ENCODE peak calls at places on chromosomes 2 and 18, in five cellular contexts. A is nephron progenitor cell, S is fibroblast of mammary gland, U is brain microvascular endothelial cell, R is GM06990. F is an unnamed sample.
A peak's percentile ranks its signal among the peaks of the same experiment; 100 is the strongest.

GRCh38 chr2:178271629-178272333 is 77.5 kb downstream of the OSBPL6 start:
- DNase-seq in A (no peak), S (peak; percentile 87), U (no peak), R (no peak), F (no peak)

GRCh38 chr2:77977486-77978063 is 455.4 kb upstream of the LRRTM4 start:
- DNase-seq in A (no peak), S (no peak), U (no peak), R (no peak), F (no peak)

GRCh38 chr2:95372845-95373244 is 29.7 kb upstream of the FAHD2A start:
- DNase-seq in A (no peak), S (no peak), U (no peak), R (no peak), F (no peak)

GRCh38 chr18:25248755-25249154 is 103.2 kb downstream of the ZNF521 start:
- DNase-seq in A (no peak), S (peak; percentile 30), U (no peak), R (no peak), F (no peak)

GRCh38 chr2:24404582-24404981 is 44.2 kb upstream of the ITSN2 start:
- DNase-seq in A (no peak), S (peak; percentile 62), U (no peak), R (no peak), F (no peak)

GRCh38 chr2:47167149-47167548 is 12.0 kb upstream of the STPG4 start:
- DNase-seq in A (no peak), S (no peak), U (no peak), R (no peak), F (no peak)

GRCh38 chr2:10885479-10885863 is 26.3 kb upstream of the KCNF1 start:
- DNase-seq in A (no peak), S (no peak), U (no peak), R (no peak), F (no peak)

GRCh38 chr2:18455256-18455862 is 105.1 kb downstream of the RDH14 start:
- DNase-seq in A (peak; percentile 10), S (peak; percentile 93), U (peak; percentile 47), R (no peak), F (no peak)

GRCh38 chr2:10444463-10444862 is 3.7 kb downstream of the ODC1 start:
- DNase-seq in A (no peak), S (no peak), U (no peak), R (no peak), F (no peak)

GRCh38 chr2:155310589-155310988 is 612.1 kb downstream of the KCNJ3 start:
- DNase-seq in A (no peak), S (peak; percentile 40), U (no peak), R (no peak), F (peak; percentile 10)

GRCh38 chr2:39124770-39125075 is 3.9 kb upstream of the SOS1 start:
- DNase-seq in A (peak; percentile 40), S (no peak), U (no peak), R (no peak), F (no peak)

GRCh38 chr2:18423636-18424035 is 136.8 kb downstream of the RDH14 start:
- DNase-seq in A (no peak), S (no peak), U (no peak), R (no peak), F (no peak)

GRCh38 chr2:5690718-5691658 is 1.2 kb upstream of the SOX11 start:
- DNase-seq in A (peak; percentile 83), S (no peak), U (peak; percentile 56), R (no peak), F (no peak)

GRCh38 chr18:45626330-45627203 is 11.3 kb downstream of the SLC14A2 start:
- DNase-seq in A (peak; percentile 60), S (peak; percentile 31), U (peak; percentile 29), R (no peak), F (no peak)

GRCh38 chr2:102336502-102336945 is 19.1 kb upstream of the IL18R1 start:
- DNase-seq in A (no peak), S (peak; percentile 63), U (no peak), R (no peak), F (no peak)

GRCh38 chr2:30216157-30216556 is 15.2 kb upstream of the LBH start:
- DNase-seq in A (no peak), S (peak; percentile 88), U (no peak), R (no peak), F (no peak)

GRCh38 chr2:8994386-8994785 is 9.1 kb downstream of the MBOAT2 start:
- DNase-seq in A (no peak), S (no peak), U (no peak), R (no peak), F (no peak)

GRCh38 chr2:85071096-85071495 is 62.1 kb upstream of the TCF7L1 start:
- DNase-seq in A (no peak), S (peak; percentile 53), U (no peak), R (no peak), F (no peak)

GRCh38 chr2:234606906-234607305 is 110.0 kb upstream of the ARL4C start:
- DNase-seq in A (peak; percentile 25), S (no peak), U (no peak), R (no peak), F (no peak)

GRCh38 chr2:9991829-9992273 is 40.4 kb downstream of the GRHL1 start:
- DNase-seq in A (no peak), S (no peak), U (no peak), R (no peak), F (no peak)

GRCh38 chr2:55357164-55357563 is 62.5 kb downstream of the CCDC88A start:
- DNase-seq in A (no peak), S (no peak), U (no peak), R (no peak), F (no peak)

GRCh38 chr18:77131100-77131651 is 1.4 kb downstream of the MBP start:
- DNase-seq in A (no peak), S (peak; percentile 43), U (peak; percentile 45), R (peak; percentile 60), F (peak; percentile 57)

GRCh38 chr18:48842259-48843061 is 108.3 kb downstream of the SMAD7 start:
- DNase-seq in A (peak; percentile 54), S (no peak), U (peak; percentile 66), R (no peak), F (peak; percentile 55)

DNA sequence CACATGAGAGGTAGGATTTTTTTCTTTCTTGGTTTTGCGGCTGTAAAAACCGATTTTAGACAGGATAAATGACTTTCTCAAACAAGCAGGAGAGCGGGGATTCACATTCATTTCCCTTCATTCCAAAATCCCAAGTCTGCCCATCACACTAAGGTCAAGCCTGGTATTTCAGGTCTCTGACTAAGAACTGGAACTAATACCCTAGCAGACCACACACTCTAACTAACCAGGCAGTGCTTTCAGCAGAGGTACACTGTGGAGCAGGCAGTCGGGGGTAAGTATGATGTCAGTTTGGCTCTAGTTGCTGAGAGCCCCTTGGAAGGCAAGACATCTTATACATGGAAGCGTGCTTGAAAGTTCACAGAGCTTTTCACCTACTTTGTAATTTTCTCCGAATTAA is 128.1 kb upstream of the LHCGR start:
- DNase-seq in A (no peak), S (no peak), U (no peak), R (no peak), F (no peak)
- TF ChIP-seq CTCF in A (no peak), S (no peak), U (no peak), R (no peak), F (no peak)

GRCh38 chr2:64641585-64641984 is 12.1 kb downstream of the SERTAD2 start:
- DNase-seq in A (no peak), S (no peak), U (no peak), R (no peak), F (no peak)

GRCh38 chr2:64646007-64646880 is 7.5 kb downstream of the SERTAD2 start:
- DNase-seq in A (peak; percentile 92), S (peak; percentile 72), U (peak; percentile 60), R (peak; percentile 69), F (peak; percentile 55)

GRCh38 chr2:64643838-64644219 is 9.9 kb downstream of the SERTAD2 start:
- DNase-seq in A (no peak), S (no peak), U (no peak), R (no peak), F (no peak)

GRCh38 chr2:64645014-64645418 is 8.7 kb downstream of the SERTAD2 start:
- DNase-seq in A (peak; percentile 80), S (peak; percentile 67), U (peak; percentile 68), R (peak; percentile 76), F (no peak)

GRCh38 chr2:64644240-64645013 is 9.3 kb downstream of the SERTAD2 start:
- DNase-seq in A (peak; percentile 80), S (peak; percentile 68), U (peak; percentile 78), R (peak; percentile 75), F (peak; percentile 79)
- TF ChIP-seq CTCF in A (no peak), S (no peak), U (no peak), R (no peak), F (no peak)

DNA sequence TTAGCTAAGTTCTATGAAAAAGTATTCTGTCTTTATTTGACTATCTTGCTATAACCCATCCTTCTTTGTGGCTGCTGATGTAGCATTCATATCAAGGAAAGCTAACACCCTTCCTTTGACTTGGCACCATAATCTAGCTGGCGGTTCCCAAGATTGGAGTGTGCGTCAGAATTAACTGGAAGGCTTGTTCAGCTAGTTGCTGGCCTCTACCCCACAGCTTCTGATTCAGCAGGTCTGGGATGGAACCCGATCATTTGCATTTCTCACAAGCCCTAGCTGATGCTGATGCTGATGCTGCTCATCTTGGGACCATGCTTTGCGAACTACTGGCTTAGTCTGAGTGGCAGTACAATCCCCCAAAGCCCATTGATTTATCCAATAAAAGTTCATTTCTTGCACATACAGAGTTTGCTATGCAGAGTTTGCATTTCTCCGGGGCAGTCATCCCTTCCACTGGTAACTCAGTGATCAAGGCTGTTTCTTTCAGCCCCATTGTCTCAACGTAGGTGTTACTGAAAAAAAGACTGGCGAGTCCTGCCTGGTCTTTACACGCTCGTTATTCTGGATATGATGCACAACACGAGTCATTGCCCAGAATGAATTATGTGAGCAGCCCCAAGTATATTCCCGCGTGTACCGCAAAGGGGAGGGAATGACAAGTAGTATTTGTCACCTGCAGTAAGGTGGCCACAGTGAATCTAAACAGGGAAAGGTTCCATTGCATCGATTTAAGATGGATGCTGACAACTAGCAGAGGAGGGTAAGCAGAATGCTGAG is 96.5 kb downstream of the ZNF532 start:
- DNase-seq in A (no peak), S (peak; percentile 68), U (no peak), R (no peak), F (no peak)
- TF ChIP-seq CTCF in A (no peak), S (no peak), U (no peak), R (no peak), F (no peak)

GRCh38 chr2:160291382-160291781 is 91.3 kb upstream of the ITGB6 start:
- DNase-seq in A (no peak), S (no peak), U (no peak), R (no peak), F (no peak)
- TF ChIP-seq CTCF in A (no peak), S (no peak), U (no peak), R (no peak), F (no peak)

DNA sequence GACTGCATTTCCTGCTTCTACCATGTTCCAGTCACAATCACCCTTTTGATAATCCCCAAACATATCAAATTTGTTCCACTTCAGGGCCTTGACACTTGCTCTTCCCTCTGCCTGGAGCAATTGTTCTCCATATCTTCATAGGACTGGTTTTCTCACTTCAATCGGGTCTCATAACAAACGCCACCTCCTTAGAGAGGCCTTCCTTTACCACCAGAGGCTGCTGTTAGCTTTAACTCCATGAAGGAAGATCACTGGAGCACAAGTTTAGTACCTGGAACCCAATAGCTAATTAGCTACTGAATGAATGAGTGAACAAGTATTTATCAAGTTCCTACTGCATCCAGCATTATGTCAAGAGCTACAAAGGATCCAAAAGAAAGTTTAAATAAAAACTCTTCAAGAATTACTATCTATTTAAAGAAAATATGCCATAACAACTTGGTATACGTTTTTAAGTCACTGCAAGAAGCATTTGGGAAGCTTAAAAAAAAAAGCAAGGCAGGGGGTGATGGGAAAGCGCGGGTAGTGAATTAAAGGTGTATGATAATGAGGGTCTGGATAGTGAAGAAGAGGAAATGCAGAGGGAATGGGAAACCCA is 58.8 kb downstream of the BAZ2B start:
- DNase-seq in A (no peak), S (peak; percentile 31), U (no peak), R (no peak), F (no peak)
- TF ChIP-seq CTCF in A (no peak), S (peak; percentile 44), U (peak; percentile 58), R (peak; percentile 40), F (no peak)